ENCODE peak calls at places on chromosome 3, in five cellular contexts. One of them, this sample, is unnamed.

GRCh38 chr3:11140054-11140712 is 14.1 kb upstream of the HRH1 start:
- DNase-seq in activated T-cell treated with anti-CD3 and anti-CD28 coated beads, Interleukin-2, amount 50 U/mL, for 48 hours: peak
- DNase-seq in activated CD8-positive, alpha-beta memory T cell treated with anti-CD3 and anti-CD28 coated beads for 24 hours: no peak
- DNase-seq in mucosa of gallbladder: no peak
- DNase-seq in Panc1: no peak
- DNase-seq in this sample: no peak

GRCh38 chr3:4862973-4863372 is 116.3 kb upstream of the BHLHE40 start:
- DNase-seq in activated CD8-positive, alpha-beta memory T cell treated with anti-CD3 and anti-CD28 coated beads for 24 hours: no peak
- DNase-seq in Panc1: no peak
- DNase-seq in mucosa of gallbladder: no peak
- DNase-seq in activated T-cell treated with anti-CD3 and anti-CD28 coated beads, Interleukin-2, amount 50 U/mL, for 48 hours: no peak
- DNase-seq in this sample: no peak

GRCh38 chr3:97575742-97576141 is 188.8 kb upstream of the ARL6 start:
- DNase-seq in mucosa of gallbladder: no peak
- DNase-seq in activated CD8-positive, alpha-beta memory T cell treated with anti-CD3 and anti-CD28 coated beads for 24 hours: no peak
- DNase-seq in activated T-cell treated with anti-CD3 and anti-CD28 coated beads, Interleukin-2, amount 50 U/mL, for 48 hours: no peak
- DNase-seq in Panc1: no peak
- DNase-seq in this sample: no peak

GRCh38 chr3:72593881-72594397 is 254.3 kb downstream of the SHQ1 start:
- DNase-seq in activated T-cell treated with anti-CD3 and anti-CD28 coated beads, Interleukin-2, amount 50 U/mL, for 48 hours: no peak
- DNase-seq in activated CD8-positive, alpha-beta memory T cell treated with anti-CD3 and anti-CD28 coated beads for 24 hours: no peak
- DNase-seq in mucosa of gallbladder: no peak
- DNase-seq in Panc1: no peak
- DNase-seq in this sample: peak

GRCh38 chr3:48707157-48707556 is 9.9 kb downstream of the IP6K2 start:
- DNase-seq in mucosa of gallbladder: no peak
- DNase-seq in activated T-cell treated with anti-CD3 and anti-CD28 coated beads, Interleukin-2, amount 50 U/mL, for 48 hours: no peak
- DNase-seq in activated CD8-positive, alpha-beta memory T cell treated with anti-CD3 and anti-CD28 coated beads for 24 hours: no peak
- DNase-seq in Panc1: no peak
- DNase-seq in this sample: no peak

GRCh38 chr3:149678365-149678948 is 20.6 kb upstream of the WWTR1 start:
- DNase-seq in mucosa of gallbladder: no peak
- DNase-seq in activated T-cell treated with anti-CD3 and anti-CD28 coated beads, Interleukin-2, amount 50 U/mL, for 48 hours: no peak
- DNase-seq in Panc1: no peak
- DNase-seq in activated CD8-positive, alpha-beta memory T cell treated with anti-CD3 and anti-CD28 coated beads for 24 hours: no peak
- DNase-seq in this sample: no peak

GRCh38 chr3:38455639-38456430 is 2.1 kb downstream of the ACVR2B start:
- DNase-seq in activated CD8-positive, alpha-beta memory T cell treated with anti-CD3 and anti-CD28 coated beads for 24 hours: no peak
- DNase-seq in mucosa of gallbladder: no peak
- DNase-seq in activated T-cell treated with anti-CD3 and anti-CD28 coated beads, Interleukin-2, amount 50 U/mL, for 48 hours: no peak
- DNase-seq in Panc1: no peak
- DNase-seq in this sample: no peak

GRCh38 chr3:18987862-18988447 is 160.4 kb upstream of the KCNH8 start:
- DNase-seq in activated CD8-positive, alpha-beta memory T cell treated with anti-CD3 and anti-CD28 coated beads for 24 hours: no peak
- DNase-seq in mucosa of gallbladder: no peak
- DNase-seq in Panc1: no peak
- DNase-seq in activated T-cell treated with anti-CD3 and anti-CD28 coated beads, Interleukin-2, amount 50 U/mL, for 48 hours: no peak
- DNase-seq in this sample: no peak

GRCh38 chr3:120171134-120171863 is 77.1 kb upstream of the GSK3B start:
- DNase-seq in Panc1: no peak
- DNase-seq in activated T-cell treated with anti-CD3 and anti-CD28 coated beads, Interleukin-2, amount 50 U/mL, for 48 hours: no peak
- DNase-seq in activated CD8-positive, alpha-beta memory T cell treated with anti-CD3 and anti-CD28 coated beads for 24 hours: no peak
- DNase-seq in mucosa of gallbladder: no peak
- DNase-seq in this sample: peak

GRCh38 chr3:125186261-125186770 is 26.2 kb downstream of the SLC12A8 start:
- DNase-seq in mucosa of gallbladder: no peak
- DNase-seq in activated T-cell treated with anti-CD3 and anti-CD28 coated beads, Interleukin-2, amount 50 U/mL, for 48 hours: no peak
- DNase-seq in Panc1: no peak
- DNase-seq in activated CD8-positive, alpha-beta memory T cell treated with anti-CD3 and anti-CD28 coated beads for 24 hours: no peak
- DNase-seq in this sample: no peak

GRCh38 chr3:195732951-195733350 is 12.2 kb downstream of the MUC20 start:
- DNase-seq in activated T-cell treated with anti-CD3 and anti-CD28 coated beads, Interleukin-2, amount 50 U/mL, for 48 hours: no peak
- DNase-seq in mucosa of gallbladder: no peak
- DNase-seq in Panc1: no peak
- DNase-seq in activated CD8-positive, alpha-beta memory T cell treated with anti-CD3 and anti-CD28 coated beads for 24 hours: no peak
- DNase-seq in this sample: no peak

GRCh38 chr3:115272036-115272824 is 125.1 kb upstream of the ZBTB20 start:
- DNase-seq in activated CD8-positive, alpha-beta memory T cell treated with anti-CD3 and anti-CD28 coated beads for 24 hours: no peak
- DNase-seq in mucosa of gallbladder: no peak
- DNase-seq in activated T-cell treated with anti-CD3 and anti-CD28 coated beads, Interleukin-2, amount 50 U/mL, for 48 hours: no peak
- DNase-seq in Panc1: no peak
- DNase-seq in this sample: no peak

GRCh38 chr3:38090453-38090852 is 46.5 kb downstream of the ACAA1 start:
- DNase-seq in Panc1: no peak
- DNase-seq in activated CD8-positive, alpha-beta memory T cell treated with anti-CD3 and anti-CD28 coated beads for 24 hours: no peak
- DNase-seq in activated T-cell treated with anti-CD3 and anti-CD28 coated beads, Interleukin-2, amount 50 U/mL, for 48 hours: no peak
- DNase-seq in mucosa of gallbladder: no peak
- DNase-seq in this sample: no peak

GRCh38 chr3:138434276-138434874 is at the start of gene ESYT3:
- DNase-seq in activated CD8-positive, alpha-beta memory T cell treated with anti-CD3 and anti-CD28 coated beads for 24 hours: peak
- DNase-seq in mucosa of gallbladder: peak
- DNase-seq in Panc1: no peak
- DNase-seq in activated T-cell treated with anti-CD3 and anti-CD28 coated beads, Interleukin-2, amount 50 U/mL, for 48 hours: peak
- DNase-seq in this sample: peak

GRCh38 chr3:37324752-37325407 is 150.5 kb upstream of the LRRFIP2 start:
- DNase-seq in activated CD8-positive, alpha-beta memory T cell treated with anti-CD3 and anti-CD28 coated beads for 24 hours: no peak
- DNase-seq in mucosa of gallbladder: no peak
- DNase-seq in Panc1: no peak
- DNase-seq in activated T-cell treated with anti-CD3 and anti-CD28 coated beads, Interleukin-2, amount 50 U/mL, for 48 hours: no peak
- DNase-seq in this sample: no peak

GRCh38 chr3:123733805-123734526 is 149.1 kb upstream of the HACD2 start:
- DNase-seq in activated CD8-positive, alpha-beta memory T cell treated with anti-CD3 and anti-CD28 coated beads for 24 hours: no peak
- DNase-seq in mucosa of gallbladder: no peak
- DNase-seq in Panc1: no peak
- DNase-seq in activated T-cell treated with anti-CD3 and anti-CD28 coated beads, Interleukin-2, amount 50 U/mL, for 48 hours: no peak
- DNase-seq in this sample: peak

GRCh38 chr3:126034481-126035361 is 49.2 kb downstream of the SLC41A3 start:
- DNase-seq in mucosa of gallbladder: peak
- DNase-seq in Panc1: no peak
- DNase-seq in activated CD8-positive, alpha-beta memory T cell treated with anti-CD3 and anti-CD28 coated beads for 24 hours: peak
- DNase-seq in activated T-cell treated with anti-CD3 and anti-CD28 coated beads, Interleukin-2, amount 50 U/mL, for 48 hours: peak
- DNase-seq in this sample: peak

GRCh38 chr3:43389388-43390254 is 103.3 kb downstream of the SNRK start:
- DNase-seq in activated T-cell treated with anti-CD3 and anti-CD28 coated beads, Interleukin-2, amount 50 U/mL, for 48 hours: peak
- DNase-seq in activated CD8-positive, alpha-beta memory T cell treated with anti-CD3 and anti-CD28 coated beads for 24 hours: peak
- DNase-seq in mucosa of gallbladder: peak
- DNase-seq in Panc1: peak
- DNase-seq in this sample: no peak

GRCh38 chr3:72797773-72798543 is 50.3 kb downstream of the SHQ1 start:
- DNase-seq in activated CD8-positive, alpha-beta memory T cell treated with anti-CD3 and anti-CD28 coated beads for 24 hours: no peak
- DNase-seq in activated T-cell treated with anti-CD3 and anti-CD28 coated beads, Interleukin-2, amount 50 U/mL, for 48 hours: no peak
- DNase-seq in mucosa of gallbladder: no peak
- DNase-seq in Panc1: no peak
- DNase-seq in this sample: peak

GRCh38 chr3:126620743-126621142 is 34.2 kb downstream of the TXNRD3 start:
- DNase-seq in mucosa of gallbladder: no peak
- DNase-seq in activated CD8-positive, alpha-beta memory T cell treated with anti-CD3 and anti-CD28 coated beads for 24 hours: no peak
- DNase-seq in activated T-cell treated with anti-CD3 and anti-CD28 coated beads, Interleukin-2, amount 50 U/mL, for 48 hours: no peak
- DNase-seq in Panc1: no peak
- DNase-seq in this sample: no peak

GRCh38 chr3:183548262-183548769 is 7.2 kb downstream of the KLHL6 start:
- DNase-seq in mucosa of gallbladder: peak
- DNase-seq in activated CD8-positive, alpha-beta memory T cell treated with anti-CD3 and anti-CD28 coated beads for 24 hours: peak
- DNase-seq in activated T-cell treated with anti-CD3 and anti-CD28 coated beads, Interleukin-2, amount 50 U/mL, for 48 hours: no peak
- DNase-seq in Panc1: no peak
- DNase-seq in this sample: peak

GRCh38 chr3:58206406-58207011 is 4.3 kb downstream of the DNASE1L3 start:
- DNase-seq in mucosa of gallbladder: no peak
- DNase-seq in Panc1: no peak
- DNase-seq in activated CD8-positive, alpha-beta memory T cell treated with anti-CD3 and anti-CD28 coated beads for 24 hours: no peak
- DNase-seq in activated T-cell treated with anti-CD3 and anti-CD28 coated beads, Interleukin-2, amount 50 U/mL, for 48 hours: peak
- DNase-seq in this sample: no peak

GRCh38 chr3:58899159-58899952 is 150.5 kb downstream of the CFAP20DC start:
- DNase-seq in Panc1: no peak
- DNase-seq in mucosa of gallbladder: peak
- DNase-seq in activated T-cell treated with anti-CD3 and anti-CD28 coated beads, Interleukin-2, amount 50 U/mL, for 48 hours: peak
- DNase-seq in activated CD8-positive, alpha-beta memory T cell treated with anti-CD3 and anti-CD28 coated beads for 24 hours: peak
- DNase-seq in this sample: no peak

GRCh38 chr3:12159227-12159601 is 502 bp upstream of the TIMP4 start:
- DNase-seq in activated CD8-positive, alpha-beta memory T cell treated with anti-CD3 and anti-CD28 coated beads for 24 hours: no peak
- DNase-seq in mucosa of gallbladder: no peak
- DNase-seq in Panc1: no peak
- DNase-seq in activated T-cell treated with anti-CD3 and anti-CD28 coated beads, Interleukin-2, amount 50 U/mL, for 48 hours: no peak
- DNase-seq in this sample: no peak

GRCh38 chr3:159733194-159733860 is 255.3 kb upstream of the IL12A start:
- DNase-seq in activated CD8-positive, alpha-beta memory T cell treated with anti-CD3 and anti-CD28 coated beads for 24 hours: no peak
- DNase-seq in Panc1: no peak
- DNase-seq in mucosa of gallbladder: no peak
- DNase-seq in activated T-cell treated with anti-CD3 and anti-CD28 coated beads, Interleukin-2, amount 50 U/mL, for 48 hours: no peak
- DNase-seq in this sample: no peak

GRCh38 chr3:184073621-184074020 is 20.8 kb downstream of the HTR3C start:
- DNase-seq in activated T-cell treated with anti-CD3 and anti-CD28 coated beads, Interleukin-2, amount 50 U/mL, for 48 hours: no peak
- DNase-seq in Panc1: no peak
- DNase-seq in activated CD8-positive, alpha-beta memory T cell treated with anti-CD3 and anti-CD28 coated beads for 24 hours: no peak
- DNase-seq in mucosa of gallbladder: no peak
- DNase-seq in this sample: no peak

GRCh38 chr3:127610105-127610504 is 11.9 kb downstream of the MCM2 start:
- DNase-seq in mucosa of gallbladder: no peak
- DNase-seq in activated CD8-positive, alpha-beta memory T cell treated with anti-CD3 and anti-CD28 coated beads for 24 hours: no peak
- DNase-seq in activated T-cell treated with anti-CD3 and anti-CD28 coated beads, Interleukin-2, amount 50 U/mL, for 48 hours: no peak
- DNase-seq in Panc1: no peak
- DNase-seq in this sample: no peak

GRCh38 chr3:66386011-66386924 is 114.6 kb downstream of the LRIG1 start:
- DNase-seq in mucosa of gallbladder: no peak
- DNase-seq in Panc1: no peak
- DNase-seq in activated CD8-positive, alpha-beta memory T cell treated with anti-CD3 and anti-CD28 coated beads for 24 hours: peak
- DNase-seq in activated T-cell treated with anti-CD3 and anti-CD28 coated beads, Interleukin-2, amount 50 U/mL, for 48 hours: no peak
- DNase-seq in this sample: no peak

GRCh38 chr3:48826451-48826850 is 21.2 kb downstream of the PRKAR2A start:
- DNase-seq in mucosa of gallbladder: no peak
- DNase-seq in activated T-cell treated with anti-CD3 and anti-CD28 coated beads, Interleukin-2, amount 50 U/mL, for 48 hours: no peak
- DNase-seq in Panc1: no peak
- DNase-seq in activated CD8-positive, alpha-beta memory T cell treated with anti-CD3 and anti-CD28 coated beads for 24 hours: no peak
- DNase-seq in this sample: no peak

GRCh38 chr3:22377421-22377820 is 626.4 kb upstream of the ZNF385D start:
- DNase-seq in mucosa of gallbladder: no peak
- DNase-seq in activated CD8-positive, alpha-beta memory T cell treated with anti-CD3 and anti-CD28 coated beads for 24 hours: no peak
- DNase-seq in activated T-cell treated with anti-CD3 and anti-CD28 coated beads, Interleukin-2, amount 50 U/mL, for 48 hours: no peak
- DNase-seq in Panc1: no peak
- DNase-seq in this sample: no peak

GRCh38 chr3:37997321-37997720 is 6.7 kb downstream of the VILL start:
- DNase-seq in mucosa of gallbladder: no peak
- DNase-seq in activated T-cell treated with anti-CD3 and anti-CD28 coated beads, Interleukin-2, amount 50 U/mL, for 48 hours: no peak
- DNase-seq in Panc1: no peak
- DNase-seq in activated CD8-positive, alpha-beta memory T cell treated with anti-CD3 and anti-CD28 coated beads for 24 hours: no peak
- DNase-seq in this sample: no peak

GRCh38 chr3:144187531-144188230 is 216.1 kb downstream of the DIPK2A start:
- DNase-seq in activated T-cell treated with anti-CD3 and anti-CD28 coated beads, Interleukin-2, amount 50 U/mL, for 48 hours: no peak
- DNase-seq in activated CD8-positive, alpha-beta memory T cell treated with anti-CD3 and anti-CD28 coated beads for 24 hours: no peak
- DNase-seq in mucosa of gallbladder: no peak
- DNase-seq in Panc1: no peak
- DNase-seq in this sample: no peak

GRCh38 chr3:46110701-46111493 is 83.6 kb upstream of the XCR1 start:
- DNase-seq in mucosa of gallbladder: peak
- DNase-seq in activated T-cell treated with anti-CD3 and anti-CD28 coated beads, Interleukin-2, amount 50 U/mL, for 48 hours: no peak
- DNase-seq in Panc1: no peak
- DNase-seq in activated CD8-positive, alpha-beta memory T cell treated with anti-CD3 and anti-CD28 coated beads for 24 hours: no peak
- DNase-seq in this sample: peak

GRCh38 chr3:15722877-15723623 is 74.7 kb downstream of the ANKRD28 start:
- DNase-seq in Panc1: no peak
- DNase-seq in mucosa of gallbladder: no peak
- DNase-seq in activated T-cell treated with anti-CD3 and anti-CD28 coated beads, Interleukin-2, amount 50 U/mL, for 48 hours: no peak
- DNase-seq in activated CD8-positive, alpha-beta memory T cell treated with anti-CD3 and anti-CD28 coated beads for 24 hours: no peak
- DNase-seq in this sample: no peak

This sample was measured in left lobe of liver.